ENCODE peak calls at places on chromosomes 4 and X, in five cellular contexts. R is HFFc6, G is endothelial cell, Z is AG04450, M is BJ. Q is an unnamed sample.

GRCh38 chr4:153792007-153792892 is 3.4 kb upstream of the SFRP2 start:
- DNase-seq in R (no peak), G (peak), Z (no peak), M (no peak), Q (peak)

GRCh38 chrX:34638116-34638515 is 19.0 kb downstream of the TMEM47 start:
- DNase-seq in R (peak), G (peak), Z (peak), M (no peak), Q (no peak)

GRCh38 chr4:92362002-92362401 is 58.2 kb downstream of the GRID2 start:
- DNase-seq in R (no peak), G (no peak), Z (no peak), M (no peak), Q (no peak)

GRCh38 chr4:26648260-26648659 is 64.4 kb downstream of the TBC1D19 start:
- DNase-seq in R (no peak), G (no peak), Z (no peak), M (no peak), Q (no peak)

GRCh38 chr4:163895369-163896005 is 401.0 kb downstream of the TMA16 start:
- DNase-seq in R (no peak), G (no peak), Z (no peak), M (no peak), Q (no peak)

GRCh38 chr4:134691915-134692314 is 490.3 kb upstream of the PABPC4L start:
- DNase-seq in R (peak), G (no peak), Z (no peak), M (peak), Q (no peak)

GRCh38 chr4:169311643-169312365 is 41.0 kb upstream of the SH3RF1 start:
- DNase-seq in R (peak), G (peak), Z (no peak), M (no peak), Q (peak)

GRCh38 chr4:3320361-3321023 is 27.7 kb downstream of the RGS12 start:
- DNase-seq in R (no peak), G (no peak), Z (no peak), M (no peak), Q (no peak)

GRCh38 chr4:56654238-56654632 is 26.9 kb downstream of the HOPX start:
- DNase-seq in R (no peak), G (no peak), Z (no peak), M (no peak), Q (no peak)

GRCh38 chr4:173025131-173025530 is 143.5 kb upstream of the GALNT7 start:
- DNase-seq in R (peak), G (peak), Z (peak), M (no peak), Q (peak)

GRCh38 chrX:129318375-129318774 is 204.9 kb downstream of the SMARCA1 start:
- DNase-seq in R (peak), G (peak), Z (no peak), M (no peak), Q (no peak)

GRCh38 chr4:94304365-94304971 is 38.2 kb downstream of the HPGDS start:
- DNase-seq in R (no peak), G (peak), Z (no peak), M (peak), Q (no peak)

GRCh38 chrX:113644426-113644825 is 803.8 kb upstream of the AMOT start:
- DNase-seq in R (no peak), G (no peak), Z (no peak), M (peak), Q (no peak)

GRCh38 chr4:104571341-104571740 is 76.6 kb upstream of the CXXC4 start:
- DNase-seq in R (no peak), G (no peak), Z (no peak), M (no peak), Q (no peak)

GRCh38 chr4:78534286-78534955 is 17.1 kb upstream of the ANXA3 start:
- DNase-seq in R (no peak), G (no peak), Z (no peak), M (no peak), Q (no peak)

GRCh38 chr4:174107749-174108354 is 175.6 kb downstream of the FBXO8 start:
- DNase-seq in R (no peak), G (no peak), Z (no peak), M (no peak), Q (no peak)

GRCh38 chr4:153792893-153793227 is 4.0 kb upstream of the SFRP2 start:
- DNase-seq in R (no peak), G (peak), Z (no peak), M (no peak), Q (peak)

GRCh38 chr4:4496604-4497372 is 45.1 kb downstream of the STX18 start:
- DNase-seq in R (no peak), G (no peak), Z (no peak), M (no peak), Q (no peak)

GRCh38 chr4:168643083-168643795 is 146.4 kb downstream of the PALLD start:
- DNase-seq in R (no peak), G (no peak), Z (no peak), M (no peak), Q (no peak)

GRCh38 chr4:56843421-56843899 is 22.0 kb upstream of the SPINK2 start:
- DNase-seq in R (no peak), G (no peak), Z (no peak), M (no peak), Q (no peak)

GRCh38 chr4:70538869-70539268 is 20.5 kb downstream of the AMTN start:
- DNase-seq in R (no peak), G (no peak), Z (no peak), M (no peak), Q (no peak)

GRCh38 chr4:165502919-165503907 is 124.4 kb downstream of the CPE start:
- DNase-seq in R (no peak), G (no peak), Z (no peak), M (no peak), Q (no peak)

GRCh38 chr4:185811509-185812364 is at the start of gene SORBS2:
- DNase-seq in R (peak), G (no peak), Z (no peak), M (no peak), Q (peak)

GRCh38 chr4:22191565-22192301 is 243.2 kb upstream of the KCNIP4 start:
- DNase-seq in R (no peak), G (no peak), Z (no peak), M (no peak), Q (peak)

GRCh38 chr4:30825008-30825765 is 105.0 kb downstream of the PCDH7 start:
- DNase-seq in R (no peak), G (no peak), Z (no peak), M (no peak), Q (no peak)

GRCh38 chr4:56690393-56690971 is 9.4 kb upstream of the HOPX start:
- DNase-seq in R (no peak), G (no peak), Z (no peak), M (no peak), Q (no peak)

GRCh38 chr4:66284991-66285451 is 614.7 kb upstream of the EPHA5 start:
- DNase-seq in R (no peak), G (no peak), Z (no peak), M (no peak), Q (no peak)

GRCh38 chr4:95572304-95572991 is 23.7 kb upstream of the UNC5C start:
- DNase-seq in R (no peak), G (peak), Z (no peak), M (no peak), Q (no peak)

GRCh38 chrX:19515615-19516105 is 352 bp upstream of the MAP3K15 start:
- DNase-seq in R (no peak), G (no peak), Z (no peak), M (no peak), Q (no peak)

GRCh38 chr4:4386736-4387392 is at the start of gene NSG1:
- DNase-seq in R (no peak), G (peak), Z (no peak), M (no peak), Q (peak)

GRCh38 chrX:44317196-44317595 is 26.3 kb downstream of the EFHC2 start:
- DNase-seq in R (no peak), G (no peak), Z (no peak), M (no peak), Q (no peak)

GRCh38 chr4:74516321-74516720 is 71.4 kb downstream of the AREG start:
- DNase-seq in R (peak), G (no peak), Z (no peak), M (no peak), Q (no peak)

GRCh38 chrX:25039036-25039435 is 23.3 kb upstream of the ARX start:
- DNase-seq in R (no peak), G (no peak), Z (no peak), M (no peak), Q (no peak)

GRCh38 chrX:25029288-25029687 is 13.5 kb upstream of the ARX start:
- DNase-seq in R (no peak), G (no peak), Z (no peak), M (no peak), Q (no peak)

GRCh38 chrX:25034889-25035288 is 19.1 kb upstream of the ARX start:
- DNase-seq in R (no peak), G (no peak), Z (no peak), M (no peak), Q (no peak)
- TF ChIP-seq CTCF in R (peak), G (no peak), Z (peak), M (no peak), Q (no peak)

GRCh38 chrX:78119521-78120227 is 15.6 kb downstream of the PGK1 start:
- DNase-seq in R (no peak), G (no peak), Z (no peak), M (no peak), Q (no peak)
- TF ChIP-seq CTCF in R (peak), G (no peak), Z (peak), M (peak), Q (no peak)

GRCh38 chr4:1993169-1993516 is 15.6 kb downstream of the NELFA start:
- DNase-seq in R (no peak), G (no peak), Z (no peak), M (no peak), Q (no peak)

GRCh38 chr4:1990676-1991075 is 18.1 kb downstream of the NELFA start:
- DNase-seq in R (no peak), G (no peak), Z (no peak), M (no peak), Q (no peak)

GRCh38 chr4:1991596-1992434 is 17.0 kb downstream of the NELFA start:
- DNase-seq in R (no peak), G (no peak), Z (no peak), M (no peak), Q (no peak)

GRCh38 chr4:1991087-1991486 is 17.7 kb downstream of the NELFA start:
- DNase-seq in R (no peak), G (no peak), Z (no peak), M (no peak), Q (no peak)

GRCh38 chr4:1992468-1993168 is 16.2 kb downstream of the NELFA start:
- DNase-seq in R (no peak), G (peak), Z (no peak), M (no peak), Q (peak)
- TF ChIP-seq CTCF in R (no peak), G (peak), Z (no peak), M (no peak), Q (peak)

GRCh38 chrX:104347860-104348259 is 93.1 kb upstream of the ESX1 start:
- DNase-seq in R (no peak), G (no peak), Z (no peak), M (no peak), Q (no peak)

GRCh38 chrX:104342065-104342464 is 87.3 kb upstream of the ESX1 start:
- DNase-seq in R (no peak), G (no peak), Z (no peak), M (no peak), Q (no peak)

DNA sequence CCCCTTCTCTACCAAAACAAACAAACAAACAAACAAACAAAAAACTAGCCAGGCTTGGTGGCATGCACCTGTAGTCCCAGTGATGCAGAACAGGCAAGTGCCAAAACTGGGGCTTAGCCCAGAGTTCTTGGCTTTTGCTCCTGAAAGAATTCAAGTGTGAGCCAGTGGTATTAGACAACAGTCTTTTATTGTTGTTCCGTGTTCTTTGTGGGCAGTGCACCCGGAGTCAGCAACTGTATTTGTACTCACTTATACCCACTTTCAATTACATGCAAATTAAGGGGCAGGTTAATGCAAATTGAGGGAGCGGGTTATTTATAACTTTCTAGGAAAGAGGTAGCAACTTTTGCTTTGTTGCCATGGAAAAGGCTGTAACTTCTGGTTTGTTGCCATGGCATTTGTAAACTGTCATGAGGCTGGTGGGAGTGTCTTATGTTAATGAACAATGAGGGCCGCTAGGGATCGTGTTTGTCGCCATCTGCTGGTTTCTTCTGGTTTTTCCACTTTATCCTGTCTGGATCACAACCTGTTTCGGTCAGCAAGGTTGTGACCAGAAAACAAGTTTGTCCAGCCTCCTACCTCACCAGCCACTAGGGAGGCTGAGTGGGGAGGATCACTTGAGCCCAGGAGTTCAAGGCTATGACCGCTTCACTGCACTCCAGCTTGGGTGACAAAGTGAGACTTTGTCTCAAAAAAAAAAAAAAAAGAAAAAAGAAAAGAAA is 88.8 kb upstream of the ESX1 start:
- DNase-seq in R (peak), G (peak), Z (no peak), M (peak), Q (peak)
- TF ChIP-seq CTCF in R (peak), G (peak), Z (peak), M (peak), Q (peak)

GRCh38 chr4:127732623-127733199 is 2.5 kb downstream of the SLC25A31 start:
- DNase-seq in R (peak), G (no peak), Z (peak), M (no peak), Q (no peak)
- TF ChIP-seq CTCF in R (peak), G (peak), Z (peak), M (peak), Q (peak)

GRCh38 chrX:23953908-23954269 is 46.1 kb downstream of the CXorf58 start:
- DNase-seq in R (no peak), G (no peak), Z (no peak), M (no peak), Q (no peak)
- TF ChIP-seq CTCF in R (peak), G (no peak), Z (no peak), M (no peak), Q (no peak)

GRCh38 chr4:77123403-77123802 is 33.6 kb upstream of the CCNG2 start:
- DNase-seq in R (no peak), G (no peak), Z (no peak), M (no peak), Q (no peak)

GRCh38 chr4:77120888-77121508 is 36.0 kb upstream of the CCNG2 start:
- DNase-seq in R (no peak), G (no peak), Z (no peak), M (no peak), Q (no peak)
- TF ChIP-seq CTCF in R (no peak), G (no peak), Z (peak), M (no peak), Q (no peak)